ENCODE peak calls at places on chromosomes 5 and 9, in eight cellular contexts. M, D, O, H, E, J, P and F are unnamed samples.

GRCh38 chr9:95167998-95168397 is 149.5 kb downstream of the FANCC start:
- DNase-seq in P (no peak), M (peak; percentile 87), D (peak; percentile 61), J (peak; percentile 10), H (no peak), O (peak; percentile 42), E (peak; percentile 21), F (peak; percentile 79)

GRCh38 chr5:65482727-65483473 is 1.2 kb upstream of the ADAMTS6 start:
- DNase-seq in E (peak; percentile 16), H (no peak), M (peak; percentile 68), O (no peak), P (no peak), D (no peak), J (peak; percentile 45), F (no peak)

GRCh38 chr5:57987552-57987951 is 472.3 kb downstream of the PLK2 start:
- DNase-seq in H (no peak), M (no peak), J (no peak), P (no peak), D (no peak), E (no peak), O (no peak), F (no peak)

GRCh38 chr9:98142182-98142924 is 23.3 kb upstream of the TRIM14 start:
- DNase-seq in P (peak; percentile 26), O (no peak), H (no peak), M (peak; percentile 37), E (peak; percentile 16), D (no peak), J (no peak), F (no peak)

GRCh38 chr9:115944166-115944948 is 209.2 kb upstream of the PAPPA start:
- DNase-seq in E (peak; percentile 8), D (no peak), J (no peak), O (peak; percentile 81), M (peak; percentile 95), H (peak; percentile 33), P (no peak), F (no peak)

GRCh38 chr9:27085456-27085855 is 23.6 kb upstream of the TEK start:
- DNase-seq in D (no peak), E (no peak), P (no peak), H (no peak), O (no peak), M (peak; percentile 15), J (no peak), F (no peak)

GRCh38 chr5:158819840-158820620 is 279.7 kb downstream of the EBF1 start:
- DNase-seq in M (peak; percentile 10), D (no peak), E (peak; percentile 57), O (no peak), J (no peak), P (no peak), H (no peak), F (no peak)

GRCh38 chr9:36900136-36900855 is 133.8 kb downstream of the PAX5 start:
- DNase-seq in O (no peak), H (no peak), J (no peak), D (no peak), P (no peak), M (no peak), E (no peak), F (no peak)

GRCh38 chr9:91162784-91163440 is 198.8 kb downstream of the AUH start:
- DNase-seq in P (peak; percentile 31), J (no peak), D (no peak), H (no peak), M (peak; percentile 80), E (peak; percentile 76), O (no peak), F (no peak)

GRCh38 chr5:137666109-137666850 is 69.6 kb downstream of the KLHL3 start:
- DNase-seq in J (no peak), E (no peak), O (peak; percentile 32), H (no peak), D (no peak), M (no peak), P (no peak), F (no peak)

GRCh38 chr9:6930827-6931226 is 173.1 kb downstream of the KDM4C start:
- DNase-seq in D (no peak), H (no peak), P (no peak), J (no peak), E (no peak), O (no peak), M (peak; percentile 8), F (no peak)

GRCh38 chr5:14050821-14051220 is 92.3 kb upstream of the TRIO start:
- DNase-seq in J (no peak), E (no peak), M (no peak), P (no peak), O (no peak), H (no peak), D (no peak), F (no peak)

GRCh38 chr5:11656940-11657339 is 247.3 kb downstream of the CTNND2 start:
- DNase-seq in E (no peak), O (no peak), M (no peak), D (no peak), P (no peak), J (no peak), H (no peak), F (no peak)

GRCh38 chr9:31799953-31800609 is 584.4 kb upstream of the ACO1 start:
- DNase-seq in M (peak; percentile 4), O (no peak), J (peak; percentile 7), E (no peak), D (no peak), H (no peak), P (no peak), F (no peak)

GRCh38 chr5:43040287-43041098 is at the start of gene ANXA2R:
- DNase-seq in D (peak; percentile 79), J (peak; percentile 98), H (peak; percentile 56), P (peak; percentile 74), O (peak; percentile 87), E (peak; percentile 89), M (peak; percentile 91), F (peak; percentile 82)

GRCh38 chr5:153623906-153624765 is 133.7 kb downstream of the GRIA1 start:
- DNase-seq in J (no peak), O (no peak), H (no peak), E (no peak), M (peak; percentile 13), P (no peak), D (no peak), F (no peak)

GRCh38 chr5:132825824-132826391 is 4.5 kb downstream of the SHROOM1 start:
- DNase-seq in E (no peak), O (no peak), P (no peak), M (no peak), D (no peak), H (no peak), J (no peak), F (no peak)

GRCh38 chr9:89555426-89556375 is 49.1 kb upstream of the GADD45G start:
- DNase-seq in H (no peak), O (no peak), D (no peak), E (no peak), M (no peak), J (no peak), P (no peak), F (no peak)

GRCh38 chr9:22111871-22112247 is 102.8 kb upstream of the CDKN2B start:
- DNase-seq in M (peak; percentile 73), D (no peak), J (no peak), E (no peak), P (no peak), H (no peak), O (no peak), F (no peak)

GRCh38 chr9:118473527-118473926 is 769.3 kb downstream of the TLR4 start:
- DNase-seq in H (no peak), P (no peak), E (no peak), J (peak; percentile 93), O (no peak), D (no peak), M (no peak), F (no peak)

GRCh38 chr9:128113526-128114325 is 13.8 kb downstream of the PTGES2 start:
- DNase-seq in J (no peak), O (no peak), H (no peak), M (no peak), P (no peak), D (no peak), E (no peak), F (no peak)

GRCh38 chr5:168702511-168702910 is 123.3 kb upstream of the PANK3 start:
- DNase-seq in H (no peak), E (no peak), M (no peak), P (no peak), D (no peak), O (no peak), J (no peak), F (no peak)

GRCh38 chr9:20321683-20322082 is 300.6 kb downstream of the MLLT3 start:
- DNase-seq in H (no peak), O (no peak), D (no peak), P (no peak), M (peak; percentile 1), E (no peak), J (no peak), F (no peak)

GRCh38 chr5:132053483-132053882 is 7.0 kb upstream of the IL3 start:
- DNase-seq in J (no peak), M (no peak), H (no peak), P (no peak), E (no peak), O (no peak), D (no peak), F (no peak)

GRCh38 chr9:20620658-20621552 is 1.4 kb downstream of the MLLT3 start:
- DNase-seq in M (peak; percentile 46), O (peak; percentile 49), D (peak; percentile 13), E (peak; percentile 63), J (no peak), H (no peak), P (peak; percentile 49), F (peak; percentile 13)

GRCh38 chr9:106419737-106420136 is 443.2 kb upstream of the ZNF462 start:
- DNase-seq in E (no peak), H (no peak), M (peak; percentile 83), D (no peak), P (no peak), O (no peak), J (no peak), F (no peak)

GRCh38 chr9:111298831-111299603 is 31.0 kb downstream of the OR2K2 start:
- DNase-seq in D (no peak), O (peak; percentile 48), H (no peak), M (peak; percentile 74), E (peak; percentile 83), P (peak; percentile 46), J (peak; percentile 25), F (no peak)

GRCh38 chr9:78811562-78812276 is 514.8 kb downstream of the PSAT1 start:
- DNase-seq in M (peak; percentile 81), H (no peak), D (no peak), E (no peak), O (no peak), P (no peak), J (no peak), F (no peak)

GRCh38 chr5:88829053-88829452 is 53.9 kb downstream of the MEF2C start:
- DNase-seq in D (no peak), O (no peak), E (peak; percentile 69), P (no peak), M (peak; percentile 72), J (no peak), H (no peak), F (no peak)

GRCh38 chr9:20357207-20357503 is 265.1 kb downstream of the MLLT3 start:
- DNase-seq in M (no peak), O (no peak), P (no peak), J (no peak), H (no peak), E (no peak), D (no peak), F (no peak)

GRCh38 chr9:127910613-127911205 is 6.1 kb downstream of the ST6GALNAC4 start:
- DNase-seq in D (no peak), P (no peak), M (peak; percentile 43), H (no peak), O (no peak), E (peak; percentile 47), J (no peak), F (no peak)

GRCh38 chr9:131053896-131054295 is 42.4 kb upstream of the AIF1L start:
- DNase-seq in D (no peak), O (no peak), P (no peak), E (peak; percentile 78), H (no peak), M (no peak), J (no peak), F (no peak)

GRCh38 chr9:136438909-136439549 is 616 bp downstream of the INPP5E start:
- DNase-seq in E (no peak), O (no peak), P (peak; percentile 16), M (peak; percentile 20), D (peak; percentile 30), J (peak; percentile 16), H (no peak), F (peak; percentile 31)

GRCh38 chr5:10519729-10520128 is 44.1 kb upstream of the ANKRD33B start:
- DNase-seq in P (no peak), D (no peak), J (no peak), M (peak; percentile 49), E (no peak), H (no peak), O (no peak), F (no peak)